ENCODE peak calls at places on chromosomes 6 and 20, in eight cellular contexts. Y, M, W, J, O, Z, F and L are unnamed samples.

GRCh38 chr6:156402227-156402626 is 375.0 kb upstream of the ARID1B start:
- DNase-seq in Y (no peak), M (no peak), W (no peak), J (no peak), O (no peak), Z (no peak), F (no peak), L (no peak)

GRCh38 chr20:38195521-38195920 is 30.5 kb upstream of the TGM2 start:
- DNase-seq in Y (no peak), M (no peak), W (no peak), J (no peak), O (no peak), Z (no peak), F (no peak), L (no peak)

GRCh38 chr6:150683320-150683719 is 83.6 kb downstream of the PLEKHG1 start:
- DNase-seq in Y (no peak), M (peak; percentile 41), W (no peak), J (no peak), O (no peak), Z (no peak), F (no peak), L (no peak)

GRCh38 chr6:17583811-17584210 is 16.3 kb upstream of the FAM8A1 start:
- DNase-seq in Y (no peak), M (no peak), W (no peak), J (no peak), O (no peak), Z (no peak), F (peak; percentile 72), L (no peak)

GRCh38 chr20:3203315-3204123 is 963 bp downstream of the DDRGK1 start:
- DNase-seq in Y (peak; percentile 73), M (no peak), W (no peak), J (no peak), O (peak; percentile 74), Z (peak; percentile 50), F (no peak), L (peak; percentile 28)

GRCh38 chr6:13272131-13273046 is 55.9 kb downstream of the TBC1D7 start:
- DNase-seq in Y (no peak), M (no peak), W (no peak), J (no peak), O (no peak), Z (peak; percentile 41), F (no peak), L (no peak)

GRCh38 chr6:161837854-161838253 is 564.0 kb upstream of the AGPAT4 start:
- DNase-seq in Y (no peak), M (no peak), W (no peak), J (no peak), O (no peak), Z (no peak), F (no peak), L (no peak)

GRCh38 chr6:11785449-11785951 is 6.9 kb upstream of the ADTRP start:
- DNase-seq in Y (no peak), M (no peak), W (no peak), J (no peak), O (no peak), Z (no peak), F (no peak), L (no peak)

GRCh38 chr20:37615507-37616425 is 78.1 kb upstream of the CTNNBL1 start:
- DNase-seq in Y (no peak), M (peak; percentile 74), W (no peak), J (peak; percentile 69), O (peak; percentile 53), Z (no peak), F (no peak), L (peak; percentile 75)

GRCh38 chr20:24033560-24033959 is 45.0 kb upstream of the GGTLC1 start:
- DNase-seq in Y (no peak), M (no peak), W (no peak), J (no peak), O (no peak), Z (no peak), F (no peak), L (no peak)

GRCh38 chr6:105094133-105094640 is 85.6 kb downstream of the POPDC3 start:
- DNase-seq in Y (no peak), M (no peak), W (no peak), J (no peak), O (no peak), Z (no peak), F (no peak), L (no peak)
- TF ChIP-seq CTCF in Y (no peak), M (no peak), W (no peak), J (peak; percentile 32), O (no peak), Z (no peak), F (no peak), L (no peak)

GRCh38 chr6:19210849-19211590 is 626.1 kb upstream of the ID4 start:
- DNase-seq in Y (peak; percentile 55), M (peak; percentile 50), W (no peak), J (peak; percentile 75), O (peak; percentile 56), Z (no peak), F (no peak), L (peak; percentile 67)
- TF ChIP-seq CTCF in Y (no peak), M (peak; percentile 57), W (peak; percentile 43), J (peak; percentile 80), O (peak; percentile 32), Z (no peak), F (peak; percentile 15), L (peak; percentile 69)

DNA sequence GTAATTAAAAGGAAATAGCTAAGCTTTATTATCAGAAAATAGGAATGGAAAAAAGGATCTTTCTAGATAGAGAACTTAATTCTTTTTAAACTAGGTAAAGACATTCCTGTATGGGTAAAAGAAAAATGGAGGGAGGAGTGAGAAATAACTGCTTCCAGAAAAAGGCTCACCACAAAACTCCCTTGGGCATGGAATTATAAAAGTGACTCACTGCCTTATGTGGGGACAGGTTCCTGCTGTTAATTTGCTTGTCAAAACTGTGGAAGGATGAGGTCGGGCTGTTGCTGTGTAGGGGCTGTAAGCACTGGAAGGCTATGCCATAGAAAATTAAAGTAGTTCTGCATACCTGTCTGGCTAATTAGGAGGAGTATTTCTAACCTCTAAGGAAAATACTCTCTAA is 158.7 kb downstream of the UBE3D start:
- DNase-seq in Y (no peak), M (no peak), W (no peak), J (no peak), O (no peak), Z (no peak), F (peak; percentile 23), L (no peak)
- TF ChIP-seq CTCF in Y (no peak), M (no peak), W (no peak), J (no peak), O (no peak), Z (no peak), F (no peak), L (no peak)

GRCh38 chr6:168198302-168199180 is 119.5 kb upstream of the FRMD1 start:
- DNase-seq in Y (no peak), M (no peak), W (no peak), J (no peak), O (no peak), Z (no peak), F (no peak), L (no peak)

GRCh38 chr6:168201799-168202198 is 117.8 kb downstream of the DACT2 start:
- DNase-seq in Y (no peak), M (no peak), W (no peak), J (no peak), O (no peak), Z (no peak), F (no peak), L (no peak)

GRCh38 chr6:168197636-168198301 is 118.8 kb upstream of the FRMD1 start:
- DNase-seq in Y (no peak), M (no peak), W (no peak), J (peak; percentile 9), O (no peak), Z (no peak), F (no peak), L (no peak)

GRCh38 chr6:168200571-168201134 is 118.9 kb downstream of the DACT2 start:
- DNase-seq in Y (no peak), M (no peak), W (no peak), J (no peak), O (no peak), Z (no peak), F (no peak), L (no peak)

GRCh38 chr6:168201383-168201782 is 118.2 kb downstream of the DACT2 start:
- DNase-seq in Y (peak; percentile 67), M (no peak), W (no peak), J (peak; percentile 69), O (no peak), Z (no peak), F (no peak), L (no peak)
- TF ChIP-seq CTCF in Y (peak; percentile 43), M (no peak), W (peak; percentile 58), J (peak; percentile 71), O (no peak), Z (peak; percentile 35), F (no peak), L (no peak)